ENCODE peak calls at places on chromosomes 7 and 10, in ten cellular contexts. U, J, Z, H, A, M, F, G, D and E are unnamed samples.
A peak's percentile ranks its signal among the peaks of the same experiment; 100 is the strongest.

GRCh38 chr10:5416981-5417380 is 4.6 kb downstream of the NET1 start:
- DNase-seq in U (no peak), J (no peak), Z (peak; percentile 75), H (peak; percentile 82), A (no peak), M (peak; percentile 26), F (no peak), G (peak; percentile 40), D (no peak), E (no peak)

GRCh38 chr10:7956508-7956907 is 98.0 kb upstream of the GATA3 start:
- DNase-seq in U (peak; percentile 57), J (no peak), Z (no peak), H (no peak), A (peak; percentile 34), M (peak; percentile 79), F (no peak), G (peak; percentile 84), D (no peak), E (peak; percentile 86)

GRCh38 chr10:1050555-1050954 is 1.6 kb upstream of the IDI1 start:
- DNase-seq in U (peak; percentile 51), J (no peak), Z (peak; percentile 68), H (no peak), A (peak; percentile 7), M (no peak), F (no peak), G (no peak), D (no peak), E (no peak)

GRCh38 chr7:34596887-34597286 is 61.1 kb upstream of the NPSR1 start:
- DNase-seq in U (peak; percentile 16), J (no peak), Z (peak; percentile 52), H (no peak), A (peak; percentile 46), M (no peak), F (no peak), G (no peak), D (no peak), E (peak; percentile 38)

GRCh38 chr7:95323410-95324129 is 762 bp downstream of the PON1 start:
- DNase-seq in U (no peak), J (no peak), Z (no peak), H (peak; percentile 70), A (no peak), M (no peak), F (no peak), G (no peak), D (no peak), E (no peak)

GRCh38 chr7:133650067-133650466 is 397.2 kb downstream of the EXOC4 start:
- DNase-seq in U (no peak), J (no peak), Z (no peak), H (no peak), A (no peak), M (peak; percentile 67), F (no peak), G (peak; percentile 71), D (no peak), E (peak; percentile 89)

GRCh38 chr7:4603843-4604231 is 78.3 kb upstream of the FOXK1 start:
- DNase-seq in U (no peak), J (no peak), Z (no peak), H (no peak), A (no peak), M (no peak), F (no peak), G (no peak), D (no peak), E (no peak)

GRCh38 chr10:49518982-49519578 is 19.8 kb downstream of the ERCC6 start:
- DNase-seq in U (peak; percentile 26), J (peak; percentile 32), Z (peak; percentile 75), H (no peak), A (peak; percentile 91), M (peak; percentile 32), F (no peak), G (peak; percentile 41), D (no peak), E (peak; percentile 75)

GRCh38 chr7:33055147-33055546 is 7.4 kb downstream of the NT5C3A start:
- DNase-seq in U (no peak), J (no peak), Z (no peak), H (no peak), A (no peak), M (no peak), F (no peak), G (no peak), D (no peak), E (no peak)

GRCh38 chr10:10418397-10418796 is 599.3 kb upstream of the CELF2 start:
- DNase-seq in U (no peak), J (no peak), Z (peak; percentile 1), H (peak; percentile 47), A (no peak), M (no peak), F (no peak), G (no peak), D (no peak), E (no peak)

GRCh38 chr7:16891338-16891737 is 9.6 kb upstream of the AGR3 start:
- DNase-seq in U (peak; percentile 56), J (peak; percentile 22), Z (peak; percentile 69), H (no peak), A (peak; percentile 85), M (peak; percentile 31), F (no peak), G (peak; percentile 44), D (no peak), E (peak; percentile 71)

GRCh38 chr7:39661960-39662359 is 38.6 kb downstream of the RALA start:
- DNase-seq in U (no peak), J (no peak), Z (peak; percentile 9), H (no peak), A (no peak), M (no peak), F (no peak), G (no peak), D (no peak), E (no peak)

GRCh38 chr7:107014381-107015023 is 30.0 kb upstream of the PRKAR2B start:
- DNase-seq in U (peak; percentile 7), J (no peak), Z (peak; percentile 7), H (no peak), A (no peak), M (peak; percentile 39), F (no peak), G (peak; percentile 47), D (no peak), E (peak; percentile 9)

GRCh38 chr10:34522542-34522941 is 292.6 kb downstream of the PARD3 start:
- DNase-seq in U (no peak), J (no peak), Z (peak; percentile 55), H (no peak), A (peak; percentile 92), M (no peak), F (no peak), G (peak; percentile 26), D (no peak), E (peak; percentile 58)
- TF ChIP-seq CTCF in U (peak; percentile 16), J (peak; percentile 20), Z (peak; percentile 62), H (peak; percentile 13), A (peak; percentile 99), M (peak; percentile 46), F (no peak), G (peak; percentile 67), D (peak; percentile 16), E (peak; percentile 51)

GRCh38 chr10:87635498-87636312 is 24.0 kb upstream of the PAPSS2 start:
- DNase-seq in U (peak; percentile 82), J (no peak), Z (no peak), H (peak; percentile 82), A (peak; percentile 77), M (peak; percentile 80), F (no peak), G (peak; percentile 85), D (peak; percentile 78), E (peak; percentile 75)

GRCh38 chr10:87634311-87634710 is 25.4 kb upstream of the PAPSS2 start:
- DNase-seq in U (no peak), J (no peak), Z (no peak), H (peak; percentile 78), A (no peak), M (no peak), F (no peak), G (peak; percentile 36), D (no peak), E (peak; percentile 39)

GRCh38 chr10:87626422-87626892 is 33.2 kb upstream of the PAPSS2 start:
- DNase-seq in U (no peak), J (no peak), Z (peak; percentile 63), H (peak; percentile 70), A (no peak), M (no peak), F (no peak), G (no peak), D (no peak), E (no peak)

GRCh38 chr10:87636313-87636915 is 23.3 kb upstream of the PAPSS2 start:
- DNase-seq in U (no peak), J (no peak), Z (no peak), H (peak; percentile 3), A (no peak), M (no peak), F (no peak), G (no peak), D (no peak), E (no peak)

GRCh38 chr10:87632439-87632838 is 27.2 kb upstream of the PAPSS2 start:
- DNase-seq in U (no peak), J (no peak), Z (no peak), H (no peak), A (no peak), M (no peak), F (no peak), G (no peak), D (no peak), E (no peak)
- H3K4me3 ChIP-seq in U (no peak overlapping the region), J (no peak overlapping the region), Z (no peak overlapping the region), H (no peak overlapping the region), A (no peak overlapping the region), M (no peak overlapping the region), F (no peak overlapping the region), G (no peak overlapping the region), D (no peak overlapping the region), E (no peak overlapping the region)

DNA sequence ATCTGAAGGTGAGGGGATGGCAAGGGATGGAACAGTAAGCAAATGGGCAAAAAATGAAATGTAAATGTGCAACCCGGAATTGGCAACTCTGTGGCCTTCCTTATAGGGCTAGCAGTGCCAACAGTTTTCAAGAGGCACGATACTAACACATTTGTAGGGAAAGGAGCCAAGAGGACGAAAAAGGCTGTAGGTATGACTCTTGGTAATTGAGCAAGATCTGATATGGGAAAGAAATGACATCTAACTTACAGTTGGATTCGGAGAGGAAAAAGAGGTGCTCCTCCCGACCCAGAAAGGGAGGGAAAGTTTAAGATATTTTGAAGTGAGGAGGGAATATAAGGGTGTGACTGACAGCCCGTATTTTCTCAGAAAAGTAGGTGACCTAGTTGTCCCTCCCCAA is 2.1 kb upstream of the CREM start:
- DNase-seq in U (peak; percentile 37), J (no peak), Z (no peak), H (no peak), A (no peak), M (no peak), F (no peak), G (no peak), D (no peak), E (no peak)
- TF ChIP-seq CTCF in U (no peak), J (no peak), Z (no peak), H (no peak), A (no peak), M (no peak), F (no peak), G (no peak), D (no peak), E (no peak)

DNA sequence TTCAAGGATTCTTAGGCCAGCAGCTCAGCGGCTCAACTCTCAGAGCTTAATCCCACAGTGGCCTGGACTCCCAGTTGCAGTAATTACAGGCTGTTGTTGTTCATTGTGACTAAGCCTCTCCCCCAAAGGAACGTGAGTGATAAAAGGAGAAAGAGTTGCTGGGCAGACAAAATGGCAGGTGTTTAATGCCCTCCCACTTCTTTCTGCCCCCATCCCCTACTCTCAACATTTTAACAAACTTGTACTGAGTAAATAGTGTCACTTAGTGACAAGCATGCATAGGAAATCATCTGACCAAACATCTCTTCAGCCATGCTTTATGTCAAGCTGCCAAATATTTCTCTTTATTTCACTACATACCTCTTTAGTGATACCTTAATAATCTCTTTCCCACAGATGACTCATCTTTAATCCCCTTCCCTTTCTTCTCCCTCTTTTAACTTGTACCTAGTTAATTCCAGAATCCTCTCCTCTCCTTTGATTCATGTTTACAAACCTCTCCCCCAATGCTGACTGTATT is 12.4 kb upstream of the MTERF1 start:
- DNase-seq in U (peak; percentile 36), J (no peak), Z (no peak), H (no peak), A (peak; percentile 86), M (peak; percentile 76), F (no peak), G (peak; percentile 80), D (no peak), E (peak; percentile 35)
- H3K4me3 ChIP-seq in U (no peak overlapping the region), J (no peak overlapping the region), Z (no peak overlapping the region), H (no peak overlapping the region), A (no peak overlapping the region), M (no peak overlapping the region), F (no peak overlapping the region), G (no peak overlapping the region), D (no peak overlapping the region), E (no peak overlapping the region)